ENCODE peak calls at places on chromosomes 4 and X, in four cellular contexts. T, F, X and P are unnamed samples.

GRCh38 chr4:36508390-36508789 is 227.0 kb downstream of the DTHD1 start:
- DNase-seq in X (no peak), T (no peak), F (no peak), P (no peak)

GRCh38 chr4:87053064-87053693 is 118.4 kb downstream of the AFF1 start:
- DNase-seq in T (no peak), F (no peak), X (peak; percentile 53), P (no peak)

GRCh38 chr4:38800366-38800765 is 4.2 kb downstream of the TLR1 start:
- DNase-seq in F (no peak), T (no peak), X (no peak), P (no peak)

GRCh38 chr4:42654606-42655005 is 2.3 kb downstream of the ATP8A1 start:
- DNase-seq in T (no peak), F (no peak), X (peak; percentile 50), P (no peak)

GRCh38 chr4:56104188-56104587 is 155.4 kb downstream of the CEP135 start:
- DNase-seq in X (no peak), T (no peak), F (no peak), P (no peak)

GRCh38 chrX:150092549-150092948 is 154.3 kb upstream of the EOLA2 start:
- DNase-seq in F (no peak), T (no peak), X (no peak), P (no peak)

GRCh38 chrX:107537815-107538214 is 88.4 kb downstream of the FRMPD3 start:
- DNase-seq in X (peak; percentile 50), T (no peak), F (no peak), P (no peak)

GRCh38 chr4:75924309-75924708 is 16.5 kb downstream of the NAAA start:
- DNase-seq in T (no peak), F (no peak), X (no peak), P (no peak)

GRCh38 chr4:153433753-153434105 is 32.4 kb upstream of the TMEM131L start:
- DNase-seq in F (no peak), X (no peak), T (no peak), P (no peak)

GRCh38 chrX:73455171-73455570 is 8.3 kb downstream of the CDX4 start:
- DNase-seq in X (no peak), T (no peak), F (no peak), P (no peak)

GRCh38 chr4:10521386-10521785 is 64.2 kb upstream of the ZNF518B start:
- DNase-seq in T (no peak), X (no peak), F (no peak), P (no peak)

GRCh38 chr4:81632581-81633247 is 161.0 kb upstream of the RASGEF1B start:
- DNase-seq in T (no peak), F (no peak), X (no peak), P (no peak)

GRCh38 chrX:96985046-96985445 is 101.3 kb downstream of the RPA4 start:
- DNase-seq in F (no peak), X (peak; percentile 25), T (no peak), P (no peak)

GRCh38 chrX:14676431-14676830 is 147.1 kb downstream of the GLRA2 start:
- DNase-seq in T (no peak), F (no peak), X (peak; percentile 10), P (no peak)

GRCh38 chr4:41531561-41532245 is 6.3 kb upstream of the LIMCH1 start:
- DNase-seq in X (no peak), T (no peak), F (no peak), P (no peak)

GRCh38 chr4:140188975-140189374 is 35.0 kb upstream of the MAML3 start:
- DNase-seq in T (peak; percentile 43), X (peak; percentile 64), F (peak; percentile 53), P (no peak)

GRCh38 chr4:47386592-47387235 is 76.8 kb downstream of the COMMD8 start:
- DNase-seq in T (no peak), F (no peak), X (peak; percentile 18), P (no peak)

GRCh38 chr4:27027428-27027827 is 166.8 kb downstream of the STIM2 start:
- DNase-seq in T (no peak), X (no peak), F (no peak), P (no peak)

GRCh38 chr4:125200556-125200955 is 114.2 kb upstream of the FAT4 start:
- DNase-seq in F (no peak), T (no peak), X (no peak), P (no peak)

GRCh38 chrX:132022115-132022862 is 813 bp upstream of the STK26 start:
- DNase-seq in T (no peak), X (no peak), F (peak; percentile 34), P (no peak)

GRCh38 chr4:38141808-38142500 is 181.8 kb downstream of the PTTG2 start:
- DNase-seq in X (peak; percentile 86), F (no peak), T (no peak), P (no peak)

GRCh38 chr4:15926486-15926885 is 12.1 kb downstream of the FGFBP1 start:
- DNase-seq in F (no peak), T (no peak), X (peak; percentile 11), P (no peak)

GRCh38 chr4:144646523-144647094 is 653 bp downstream of the HHIP start:
- DNase-seq in X (no peak), F (no peak), T (no peak), P (no peak)

GRCh38 chrX:154098551-154098950 is 1.0 kb upstream of the MECP2 start:
- DNase-seq in T (no peak), X (no peak), F (no peak), P (no peak)

GRCh38 chr4:73068496-73069337 is 799 bp downstream of the COX18 start:
- DNase-seq in F (no peak), X (peak; percentile 32), T (no peak), P (no peak)

GRCh38 chr4:169099775-169100180 is 89.7 kb upstream of the CBR4 start:
- DNase-seq in F (no peak), X (peak; percentile 72), T (no peak), P (no peak)

GRCh38 chr4:109752545-109752944 is 22.7 kb upstream of the PLA2G12A start:
- DNase-seq in F (no peak), X (no peak), T (no peak), P (no peak)

GRCh38 chr4:186191266-186192067 is at the start of gene CYP4V2:
- DNase-seq in X (peak; percentile 72), T (peak; percentile 30), F (peak; percentile 89), P (peak; percentile 89)

GRCh38 chrX:104309169-104309568 is 54.4 kb upstream of the ESX1 start:
- DNase-seq in F (no peak), T (no peak), X (no peak), P (no peak)

GRCh38 chrX:104307341-104307740 is 52.6 kb upstream of the ESX1 start:
- DNase-seq in F (no peak), X (no peak), T (no peak), P (no peak)

GRCh38 chrX:104310657-104311056 is 55.9 kb upstream of the ESX1 start:
- DNase-seq in F (no peak), T (no peak), X (no peak), P (no peak)

GRCh38 chrX:104306180-104306579 is 51.4 kb upstream of the ESX1 start:
- DNase-seq in X (no peak), T (no peak), F (no peak), P (no peak)

DNA sequence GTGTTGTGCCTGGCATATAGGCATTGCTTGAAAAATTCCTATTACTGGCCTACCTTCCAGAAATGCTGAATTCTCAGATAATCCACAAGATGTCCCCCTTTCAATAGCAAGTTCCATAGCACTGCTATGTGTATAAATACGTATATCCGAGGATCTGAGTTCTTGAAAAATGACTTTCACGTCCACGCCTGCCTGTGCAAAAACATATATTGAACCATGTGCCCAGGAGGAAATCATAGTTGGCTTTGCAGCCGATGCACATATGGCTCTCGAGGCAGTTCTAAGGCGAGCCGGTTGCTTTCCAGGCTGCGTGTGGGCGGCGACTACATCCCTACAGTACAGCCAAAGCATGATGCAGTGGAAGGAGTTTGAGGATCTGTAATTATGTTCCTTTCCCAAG is 55.4 kb upstream of the ESX1 start:
- DNase-seq in X (peak; percentile 47), T (no peak), F (no peak), P (no peak)
- TF ChIP-seq CTCF in X (peak; percentile 61), T (no peak), F (no peak), P (peak; percentile 50)

GRCh38 chr4:24514808-24515207 is 69.5 kb downstream of the DHX15 start:
- DNase-seq in T (no peak), F (no peak), X (no peak), P (no peak)
- TF ChIP-seq CTCF in T (no peak), F (peak; percentile 14), X (peak; percentile 22), P (peak; percentile 38)

GRCh38 chrX:5113128-5113527 is 1115.5 kb downstream of the NLGN4X start:
- DNase-seq in T (no peak), X (no peak), F (no peak), P (no peak)
- TF ChIP-seq CTCF in T (no peak), X (no peak), F (no peak), P (peak; percentile 19)

DNA sequence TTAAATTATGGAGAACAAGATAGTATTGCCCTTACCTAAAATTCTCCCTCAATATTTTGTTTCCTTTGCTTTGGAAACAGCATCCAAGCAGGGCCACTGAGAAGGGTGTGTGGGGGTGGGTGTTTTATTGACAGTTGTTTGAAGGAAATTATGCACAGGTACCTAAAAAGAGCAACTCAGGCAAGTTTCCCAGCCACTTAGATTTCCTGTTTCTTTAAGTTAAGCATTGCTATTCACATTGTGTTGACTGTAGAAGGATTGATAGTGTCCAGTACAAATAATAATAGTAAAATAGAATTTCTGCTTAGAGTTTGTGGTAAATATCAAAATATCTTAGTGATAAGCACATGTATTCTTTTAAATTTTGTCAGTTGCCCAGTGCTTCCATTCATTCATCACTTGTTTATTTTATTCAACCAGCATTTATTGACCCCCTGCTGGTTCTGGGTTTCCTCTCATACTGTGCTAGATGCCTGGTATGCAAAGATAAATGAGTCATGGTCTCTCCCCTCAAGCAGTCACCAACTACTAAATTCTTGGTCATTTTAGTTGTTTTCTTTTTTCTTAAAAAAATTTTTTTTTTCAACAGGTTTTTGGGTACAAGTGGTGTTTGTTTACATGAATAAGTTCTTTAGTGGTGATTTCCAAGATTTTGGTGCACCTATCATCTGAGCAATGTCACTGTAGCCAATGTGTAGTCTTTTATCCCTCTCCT is 50.0 kb downstream of the GALNT7 start:
- DNase-seq in F (no peak), X (peak; percentile 73), T (no peak), P (no peak)
- TF ChIP-seq CTCF in F (no peak), X (no peak), T (no peak), P (no peak)

DNA sequence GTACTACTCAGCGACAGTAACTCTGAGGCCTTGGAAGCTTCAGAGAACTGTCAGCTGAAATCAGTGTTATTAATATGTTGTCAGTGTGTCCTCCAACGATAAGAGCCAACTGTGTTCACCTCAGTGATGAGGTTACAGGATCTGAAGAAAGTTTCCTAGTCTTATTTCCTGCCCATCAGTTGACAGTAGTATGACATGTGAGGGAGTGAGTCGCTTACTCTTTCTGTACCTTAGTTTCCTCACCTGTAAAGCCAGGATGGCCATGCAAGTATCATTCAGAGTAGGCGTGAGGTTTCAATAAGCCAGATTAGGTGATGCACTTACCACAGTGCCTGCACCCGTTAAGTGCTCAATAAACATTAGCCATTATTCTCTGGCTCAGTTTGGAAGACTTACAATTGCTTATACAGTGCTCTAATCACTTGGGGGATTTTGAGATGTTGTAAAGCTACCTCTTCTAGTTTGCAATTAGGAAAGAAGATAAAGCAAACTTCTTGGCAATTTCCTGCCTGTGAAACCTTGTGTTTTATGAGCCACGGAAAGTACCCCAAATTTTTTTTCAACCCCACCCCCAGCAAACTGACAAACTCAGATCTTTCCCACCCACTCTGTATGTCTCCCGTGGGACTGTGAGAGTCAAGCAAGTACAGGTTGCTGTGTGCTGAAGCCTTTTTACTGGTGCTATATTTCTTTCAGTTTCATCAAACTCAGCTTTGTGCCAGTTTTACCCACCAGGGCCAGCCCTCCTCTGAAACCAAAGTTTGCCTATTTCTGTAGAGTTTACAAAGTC is 62.1 kb downstream of the ANXA3 start:
- DNase-seq in T (no peak), X (no peak), F (no peak), P (no peak)
- TF ChIP-seq CTCF in T (no peak), X (no peak), F (no peak), P (no peak)